ENCODE peak calls at places on chromosome 7, in six cellular contexts. R, J, Y, P, Q and G are unnamed samples.

GRCh38 chr7:129969881-129970446 is 17.2 kb upstream of the UBE2H start:
- DNase-seq in P (peak), R (no peak), Q (peak), Y (peak), J (peak), G (no peak)

GRCh38 chr7:42495251-42495650 is 258.2 kb upstream of the GLI3 start:
- DNase-seq in J (no peak), R (no peak), P (no peak), Y (peak), Q (peak), G (no peak)

GRCh38 chr7:33411000-33411399 is 281.6 kb downstream of the BBS9 start:
- DNase-seq in J (no peak), Q (no peak), R (no peak), Y (no peak), P (no peak), G (no peak)

GRCh38 chr7:87038993-87039716 is 20.3 kb downstream of the ELAPOR2 start:
- DNase-seq in R (no peak), Y (no peak), P (no peak), Q (peak), J (no peak), G (no peak)

GRCh38 chr7:601573-602340 is 82.1 kb upstream of the PDGFA start:
- DNase-seq in R (no peak), J (no peak), P (no peak), Y (peak), Q (no peak), G (no peak)

GRCh38 chr7:138449580-138449979 is 10.5 kb upstream of the TRIM24 start:
- DNase-seq in P (no peak), J (no peak), Y (no peak), R (peak), Q (no peak), G (peak)

GRCh38 chr7:20164420-20165145 is 52.6 kb downstream of the MACC1 start:
- DNase-seq in J (no peak), R (no peak), P (no peak), Q (no peak), Y (peak), G (no peak)

GRCh38 chr7:31744294-31744874 is 57.4 kb downstream of the PPP1R17 start:
- DNase-seq in J (peak), R (peak), Y (peak), P (peak), Q (peak), G (peak)

GRCh38 chr7:30843741-30844482 is 67.7 kb upstream of the AQP1 start:
- DNase-seq in R (no peak), Q (no peak), P (no peak), Y (no peak), J (no peak), G (no peak)

GRCh38 chr7:111558948-111559347 is 3.3 kb downstream of the IMMP2L start:
- DNase-seq in R (no peak), J (no peak), P (no peak), Y (no peak), Q (no peak), G (no peak)

GRCh38 chr7:34837826-34838225 is 179.8 kb downstream of the NPSR1 start:
- DNase-seq in P (no peak), Y (no peak), J (no peak), R (no peak), Q (peak), G (no peak)

GRCh38 chr7:75756340-75757297 is 15.4 kb downstream of the CCL26 start:
- DNase-seq in Q (peak), P (peak), R (peak), Y (peak), J (peak), G (peak)

GRCh38 chr7:42972703-42973500 is 40.7 kb downstream of the MRPL32 start:
- DNase-seq in J (peak), Q (peak), P (no peak), R (no peak), Y (peak), G (peak)

GRCh38 chr7:124856299-124856888 is 73.2 kb downstream of the POT1 start:
- DNase-seq in P (peak), Y (peak), R (peak), J (peak), Q (peak), G (peak)

GRCh38 chr7:107920048-107920772 is 29.2 kb downstream of the DLD start:
- DNase-seq in Q (no peak), Y (no peak), J (no peak), R (no peak), P (no peak), G (no peak)

GRCh38 chr7:131424219-131424822 is 96.6 kb downstream of the MKLN1 start:
- DNase-seq in J (peak), R (peak), Q (peak), Y (peak), P (peak), G (peak)

GRCh38 chr7:81769891-81770818 is at the start of gene HGF:
- DNase-seq in R (peak), J (peak), Y (peak), Q (peak), P (no peak), G (peak)

GRCh38 chr7:140176811-140177702 is at the start of gene KDM7A:
- DNase-seq in Q (peak), J (peak), R (peak), P (peak), Y (peak), G (peak)

GRCh38 chr7:73941836-73942551 is 81.0 kb downstream of the TMEM270 start:
- DNase-seq in P (no peak), R (no peak), Y (peak), Q (peak), J (no peak), G (no peak)

GRCh38 chr7:63080406-63080805 is 918.2 kb upstream of the ZNF722 start:
- DNase-seq in R (no peak), Q (no peak), P (no peak), J (no peak), Y (no peak), G (no peak)

GRCh38 chr7:159117366-159118219 is 27.1 kb downstream of the VIPR2 start:
- DNase-seq in J (no peak), P (no peak), Q (no peak), R (no peak), Y (no peak), G (no peak)

GRCh38 chr7:24718977-24719491 is 38.2 kb downstream of the GSDME start:
- DNase-seq in J (no peak), P (no peak), Q (no peak), R (no peak), Y (no peak), G (no peak)

GRCh38 chr7:44767912-44768662 is 19.4 kb downstream of the ZMIZ2 start:
- DNase-seq in R (peak), J (peak), Y (peak), Q (no peak), P (no peak), G (no peak)

GRCh38 chr7:3650844-3651243 is 349.8 kb downstream of the SDK1 start:
- DNase-seq in Q (no peak), R (no peak), P (no peak), J (no peak), Y (no peak), G (no peak)

GRCh38 chr7:29328811-29329210 is 134.2 kb downstream of the CHN2 start:
- DNase-seq in P (no peak), R (no peak), Q (no peak), Y (peak), J (no peak), G (no peak)

GRCh38 chr7:137681657-137682562 is 164.9 kb downstream of the DGKI start:
- DNase-seq in J (no peak), Y (peak), P (no peak), R (no peak), Q (peak), G (no peak)

GRCh38 chr7:114761973-114762372 is 159.9 kb upstream of the MDFIC start:
- DNase-seq in J (no peak), R (no peak), Y (no peak), P (no peak), Q (no peak), G (no peak)
- TF ChIP-seq EZH2phosphoT487 in J (no peak), R (no peak), Y (no peak), P (no peak), Q (no peak), G (no peak)

GRCh38 chr7:151728286-151728660 is 148.6 kb downstream of the PRKAG2 start:
- DNase-seq in Y (no peak), J (no peak), P (no peak), R (no peak), Q (no peak), G (no peak)
- TF ChIP-seq EZH2 in Y (no peak), J (no peak), P (no peak), R (no peak), Q (no peak), G (no peak)

GRCh38 chr7:157997991-157998505 is 589.6 kb downstream of the PTPRN2 start:
- DNase-seq in Y (no peak), R (no peak), J (no peak), Q (no peak), P (no peak), G (no peak)

GRCh38 chr7:157995815-157996214 is 591.8 kb downstream of the PTPRN2 start:
- DNase-seq in Y (no peak), R (no peak), J (no peak), P (no peak), Q (no peak), G (no peak)

GRCh38 chr7:157997471-157997870 is 590.2 kb downstream of the PTPRN2 start:
- DNase-seq in Q (no peak), Y (no peak), P (no peak), R (no peak), J (no peak), G (no peak)

GRCh38 chr7:157996359-157997079 is 591.1 kb downstream of the PTPRN2 start:
- DNase-seq in Q (no peak), P (no peak), R (no peak), Y (no peak), J (no peak), G (no peak)

GRCh38 chr7:157997080-157997440 is 590.6 kb downstream of the PTPRN2 start:
- DNase-seq in Y (no peak), J (no peak), R (no peak), Q (no peak), P (no peak), G (no peak)
- TF ChIP-seq EZH2phosphoT487 in Y (no peak), J (no peak), R (no peak), Q (no peak), P (no peak), G (no peak)

GRCh38 chr7:64999165-65000004 is 7.1 kb downstream of the ERV3-1 start:
- DNase-seq in R (no peak), Y (no peak), J (peak), Q (peak), P (no peak), G (no peak)
- TF ChIP-seq EZH2 in R (no peak), Y (no peak), J (no peak), Q (no peak), P (no peak), G (no peak)

DNA sequence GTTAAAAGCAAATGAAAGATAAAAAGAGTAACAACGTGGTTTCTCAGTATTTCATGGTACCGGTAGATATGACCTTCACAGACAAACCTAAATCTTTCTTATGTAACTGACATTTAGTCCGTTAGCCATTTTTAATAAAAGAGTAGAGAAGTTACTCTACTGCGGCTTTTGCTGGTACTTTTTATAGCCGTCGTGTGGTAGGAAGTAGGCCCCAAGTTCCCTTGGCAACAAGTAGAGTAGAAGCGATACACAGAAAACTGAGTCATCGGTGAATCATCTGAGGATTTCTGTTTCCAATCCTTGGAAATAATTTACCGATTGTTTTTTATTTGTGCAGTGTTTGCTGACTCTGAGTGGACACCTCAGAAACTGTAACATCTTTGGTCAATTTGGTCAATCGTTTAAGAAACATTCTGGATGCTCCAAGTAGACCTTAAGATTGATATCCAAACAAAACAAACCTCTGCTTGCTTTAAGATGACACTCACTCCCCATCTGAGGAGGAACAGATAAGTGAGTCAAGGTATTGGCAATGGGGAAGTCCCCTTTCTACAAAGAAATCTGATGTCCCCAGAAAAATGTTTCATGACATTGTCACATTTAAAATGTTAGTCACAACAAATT is 63.9 kb upstream of the AHR start:
- DNase-seq in Y (peak), R (no peak), J (peak), Q (peak), P (peak), G (peak)
- TF ChIP-seq EZH2phosphoT487 in Y (no peak), R (no peak), J (no peak), Q (no peak), P (no peak), G (no peak)

DNA sequence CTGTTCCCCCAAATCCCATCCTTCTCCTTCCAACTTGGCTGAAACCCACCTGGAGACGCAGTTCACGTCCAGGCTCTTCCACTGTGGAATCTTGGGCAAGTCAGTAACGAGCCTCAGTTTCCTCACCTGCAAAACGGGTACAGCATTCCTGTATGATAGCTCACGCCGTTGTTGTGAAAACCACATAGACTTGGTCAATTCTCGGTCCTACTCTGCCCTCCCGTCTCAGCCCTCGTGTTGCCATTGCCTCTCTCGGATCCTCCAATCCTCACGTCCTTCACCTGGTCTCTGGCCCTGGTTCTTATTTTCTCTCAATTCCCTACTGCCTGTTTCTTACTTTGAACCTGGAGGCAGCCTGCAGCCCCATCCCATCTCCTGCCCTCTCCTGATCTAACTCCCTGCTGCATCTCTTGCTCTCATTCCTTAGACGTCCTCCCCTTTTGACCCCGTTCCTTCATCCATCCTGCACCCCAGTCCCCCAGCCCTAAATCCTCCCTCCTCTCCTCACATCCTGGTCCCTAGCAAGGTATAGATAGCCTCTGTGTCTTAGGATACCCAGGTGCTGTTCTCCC is 2.0 kb upstream of the MUC12 start:
- DNase-seq in P (no peak), Y (peak), J (no peak), R (no peak), Q (no peak), G (peak)
- TF ChIP-seq EZH2 in P (no peak), Y (no peak), J (no peak), R (no peak), Q (no peak), G (no peak)

GRCh38 chr7:79236352-79237028 is 217.0 kb downstream of the MAGI2 start:
- DNase-seq in R (no peak), P (no peak), J (no peak), Y (no peak), Q (no peak), G (no peak)

GRCh38 chr7:79240413-79240812 is 213.1 kb downstream of the MAGI2 start:
- DNase-seq in P (no peak), Q (no peak), R (no peak), Y (no peak), J (no peak), G (no peak)

GRCh38 chr7:79245623-79246249 is 207.7 kb downstream of the MAGI2 start:
- DNase-seq in J (peak), Y (no peak), Q (peak), P (no peak), R (peak), G (peak)

GRCh38 chr7:79244482-79244881 is 209.0 kb downstream of the MAGI2 start:
- DNase-seq in Y (no peak), Q (no peak), P (no peak), R (no peak), J (no peak), G (no peak)

DNA sequence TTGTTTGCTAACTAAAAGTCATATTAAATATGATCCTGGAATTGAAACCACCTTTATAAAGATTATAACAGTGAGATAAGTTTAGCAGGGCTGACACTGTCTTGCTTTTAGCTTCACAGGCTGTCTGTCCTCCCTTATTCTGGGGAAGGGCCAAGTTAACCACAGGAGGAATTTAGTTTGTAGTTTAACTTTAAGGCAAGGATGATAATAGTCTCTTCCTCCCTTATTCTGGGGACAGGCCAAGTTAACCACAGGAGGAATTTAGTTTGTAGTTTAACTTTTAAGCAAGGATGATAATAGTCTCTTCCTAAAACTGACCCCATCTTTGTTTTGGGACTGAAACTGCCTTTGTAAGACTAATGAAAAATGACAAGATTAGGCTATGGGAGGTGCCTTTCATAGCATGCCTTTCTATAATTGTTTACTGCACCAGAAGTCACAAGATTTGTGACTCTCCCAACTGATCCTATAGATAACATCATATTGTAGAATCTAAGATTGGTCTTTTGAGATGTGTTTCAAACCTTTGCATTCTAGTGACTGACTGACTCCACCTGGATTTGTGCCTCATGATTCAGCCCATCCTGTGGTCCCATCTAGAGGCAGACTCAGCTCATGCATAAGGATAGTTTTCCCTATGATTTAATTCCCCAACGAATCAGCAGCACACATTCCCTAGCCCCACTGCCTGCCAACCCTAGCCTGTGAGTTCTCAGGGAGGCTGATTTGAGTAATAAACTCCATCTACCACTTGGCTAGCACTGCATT is 212.0 kb downstream of the MAGI2 start:
- DNase-seq in Q (peak), J (no peak), P (no peak), Y (peak), R (no peak), G (no peak)
- TF ChIP-seq EZH2phosphoT487 in Q (no peak), J (no peak), P (no peak), Y (no peak), R (no peak), G (no peak)

GRCh38 chr7:57868771-57869483 is 418.9 kb downstream of the ZNF716 start:
- DNase-seq in R (no peak), Q (peak), J (peak), Y (peak), P (no peak), G (no peak)

GRCh38 chr7:57867884-57868701 is 418.1 kb downstream of the ZNF716 start:
- DNase-seq in J (no peak), R (no peak), Y (peak), P (no peak), Q (peak), G (no peak)
- TF ChIP-seq EZH2 in J (no peak), R (no peak), Y (no peak), P (no peak), Q (peak), G (no peak)

GRCh38 chr7:116861717-116862116 is 670 bp upstream of the CAPZA2 start:
- DNase-seq in Y (no peak), P (no peak), Q (no peak), R (no peak), J (no peak), G (no peak)
- TF ChIP-seq EZH2phosphoT487 in Y (no peak), P (no peak), Q (no peak), R (no peak), J (no peak), G (no peak)